ENCODE peak calls at places on chromosomes 13 and 19, in eight cellular contexts. S is T-helper 2 cell; Q is stimulated activated CD4-positive, alpha-beta T cell treated with anti-CD3 and anti-CD28 coated beads, Interleukin-1b, Interleukin-23, amount 100 ng/mL, for 1 hour; A is activated CD8-positive, alpha-beta memory T cell treated with anti-CD3 and anti-CD28 coated beads, Interleukin-2, amount 10 ng/mL, durations not matched to agents 7 days and 5 days; I is activated T-cell treated with anti-CD3 and anti-CD28 coated beads, Interleukin-2, amount 50 U/mL, for 48 hours; M is stimulated activated naive CD4-positive, alpha-beta T cell treated with Interleukin-2 at 50 U/mL for 16 hours; B is CD4-positive, CD25-positive, alpha-beta regulatory T cell; Y is stomach. O is an unnamed sample.

GRCh38 chr19:610801-611505 is 21.3 kb downstream of the HCN2 start:
- DNase-seq in M (peak), B (peak), I (peak), Q (no peak), S (peak), Y (peak), A (peak), O (no peak)

GRCh38 chr19:55643003-55643732 is at the start of gene ZNF581:
- DNase-seq in A (peak), M (peak), Y (peak), Q (peak), B (peak), S (peak), I (peak), O (no peak)

GRCh38 chr13:73258396-73258795 is 199.6 kb downstream of the KLF5 start:
- DNase-seq in S (no peak), Q (no peak), Y (no peak), I (no peak), A (no peak), B (no peak), M (no peak), O (no peak)

GRCh38 chr13:28147489-28147888 is 9.1 kb downstream of the PAN3 start:
- DNase-seq in B (no peak), Q (no peak), M (no peak), A (no peak), Y (no peak), I (no peak), S (no peak), O (no peak)

GRCh38 chr19:41649827-41650226 is 23.0 kb upstream of the CEACAM4 start:
- DNase-seq in Y (no peak), B (no peak), S (no peak), Q (no peak), A (no peak), M (no peak), I (no peak), O (no peak)

GRCh38 chr19:41299755-41300089 is 10.2 kb upstream of the CCDC97 start:
- DNase-seq in S (peak), M (peak), B (no peak), Y (peak), A (peak), I (no peak), Q (peak), O (no peak)

GRCh38 chr13:74554581-74555290 is 420.5 kb upstream of the KLF12 start:
- DNase-seq in I (no peak), M (no peak), B (no peak), Y (no peak), A (no peak), Q (no peak), S (no peak), O (no peak)

GRCh38 chr13:42970824-42971669 is 21.0 kb downstream of the EPSTI1 start:
- DNase-seq in M (peak), S (peak), A (peak), Y (peak), I (peak), Q (no peak), B (peak), O (peak)

GRCh38 chr13:63910406-63910957 is 2494.8 kb upstream of the PCDH20 start:
- DNase-seq in Q (no peak), M (no peak), I (no peak), A (no peak), S (no peak), B (no peak), Y (no peak), O (no peak)

GRCh38 chr13:39822437-39822836 is 167.0 kb downstream of the COG6 start:
- DNase-seq in I (no peak), Q (no peak), A (no peak), B (no peak), S (no peak), Y (no peak), M (no peak), O (no peak)

GRCh38 chr19:9673912-9674668 is 810 bp downstream of the ZNF562 start:
- DNase-seq in Q (no peak), A (peak), I (peak), M (peak), B (peak), Y (no peak), S (no peak), O (no peak)

GRCh38 chr19:50465986-50466771 is 10.1 kb upstream of the EMC10 start:
- DNase-seq in B (no peak), I (no peak), M (no peak), Y (peak), A (no peak), S (no peak), Q (no peak), O (no peak)

GRCh38 chr19:54262066-54262465 is 5.0 kb upstream of the LILRB5 start:
- DNase-seq in A (no peak), M (no peak), I (peak), S (no peak), Y (peak), B (no peak), Q (no peak), O (no peak)

O was measured in natural killer cell treated with Interleukin-12 subunit alpha and Interleukin-12 subunit beta and Interleukin-15 and Interleukin-18, amount 100 ng/mL, for 72 hours.